ENCODE peak calls at places on chromosome 3, in ten cellular contexts. H, E, U, F, V, X, G, N, I and D are unnamed samples.

GRCh38 chr3:9168230-9168629 is 81.2 kb downstream of the SRGAP3 start:
- DNase-seq in H (no peak), E (no peak), U (no peak), F (no peak), G (no peak), V (no peak), I (no peak), N (peak), X (no peak), D (peak)

GRCh38 chr3:160372780-160373179 is 26.2 kb downstream of the IFT80 start:
- DNase-seq in H (no peak), E (no peak), X (peak), V (no peak), N (no peak), G (no peak), I (peak), U (peak), F (no peak), D (no peak)

GRCh38 chr3:159796744-159797143 is 191.9 kb upstream of the IL12A start:
- DNase-seq in F (no peak), I (peak), G (no peak), V (no peak), U (peak), X (no peak), H (no peak), N (no peak), E (no peak), D (no peak)

GRCh38 chr3:119368243-119368800 is 74.1 kb downstream of the ARHGAP31 start:
- DNase-seq in X (no peak), F (no peak), H (no peak), G (no peak), V (no peak), U (no peak), E (peak), I (no peak), N (no peak), D (no peak)

GRCh38 chr3:196093271-196094111 is 11.6 kb upstream of the TFRC start:
- DNase-seq in N (no peak), H (no peak), E (no peak), X (peak), U (no peak), I (no peak), F (no peak), V (no peak), G (peak), D (no peak)

GRCh38 chr3:25547928-25548327 is 116.8 kb downstream of the TOP2B start:
- DNase-seq in U (peak), G (no peak), V (no peak), X (no peak), E (no peak), H (no peak), N (no peak), F (peak), I (no peak), D (no peak)

GRCh38 chr3:195872800-195873199 is 35.6 kb downstream of the TNK2 start:
- DNase-seq in G (no peak), V (no peak), F (no peak), X (no peak), N (no peak), I (no peak), U (no peak), E (no peak), H (no peak), D (no peak)

GRCh38 chr3:27368831-27369607 is at the start of gene NEK10:
- DNase-seq in F (peak), I (peak), V (no peak), G (peak), N (peak), U (peak), H (peak), E (peak), X (peak), D (peak)

GRCh38 chr3:181699171-181699903 is 12.4 kb upstream of the SOX2 start:
- DNase-seq in G (no peak), N (no peak), E (no peak), I (no peak), V (no peak), U (no peak), X (no peak), F (peak), H (no peak), D (peak)

GRCh38 chr3:7585052-7585451 is 724.1 kb downstream of the GRM7 start:
- DNase-seq in H (no peak), N (no peak), E (no peak), G (no peak), I (no peak), X (no peak), F (no peak), V (no peak), U (no peak), D (no peak)